ENCODE peak calls at places on chromosomes 13 and 19, in eight cellular contexts. One of them, this sample, is unnamed.
A peak's percentile ranks its signal among the peaks of the same experiment; 100 is the strongest.

GRCh38 chr13:71998223-71998622 is 131.2 kb upstream of the DACH1 start:
- DNase-seq in esophagus squamous epithelium: no peak
- DNase-seq in AG09319: no peak
- DNase-seq in tibial artery: no peak
- DNase-seq in B cell: no peak
- DNase-seq in fibroblast of pulmonary artery: no peak
- DNase-seq in osteocyte: no peak
- DNase-seq in psoas muscle: no peak
- DNase-seq in this sample: no peak

GRCh38 chr13:37443538-37443937 is 155.0 kb downstream of the POSTN start:
- DNase-seq in B cell: no peak
- DNase-seq in AG09319: peak; percentile 24
- DNase-seq in osteocyte: no peak
- DNase-seq in psoas muscle: no peak
- DNase-seq in tibial artery: no peak
- DNase-seq in esophagus squamous epithelium: no peak
- DNase-seq in fibroblast of pulmonary artery: peak; percentile 83
- DNase-seq in this sample: no peak

GRCh38 chr13:108188260-108188659 is 27.1 kb downstream of the LIG4 start:
- DNase-seq in esophagus squamous epithelium: no peak
- DNase-seq in B cell: no peak
- DNase-seq in psoas muscle: no peak
- DNase-seq in osteocyte: no peak
- DNase-seq in fibroblast of pulmonary artery: no peak
- DNase-seq in AG09319: no peak
- DNase-seq in tibial artery: no peak
- DNase-seq in this sample: no peak

GRCh38 chr13:42996584-42996983 is 4.5 kb upstream of the EPSTI1 start:
- DNase-seq in osteocyte: no peak
- DNase-seq in AG09319: no peak
- DNase-seq in tibial artery: no peak
- DNase-seq in esophagus squamous epithelium: no peak
- DNase-seq in fibroblast of pulmonary artery: peak; percentile 93
- DNase-seq in psoas muscle: no peak
- DNase-seq in B cell: no peak
- DNase-seq in this sample: no peak

GRCh38 chr19:47272448-47273312 is 2.0 kb upstream of the INAFM1 start:
- DNase-seq in tibial artery: no peak
- DNase-seq in fibroblast of pulmonary artery: peak; percentile 21
- DNase-seq in AG09319: no peak
- DNase-seq in B cell: no peak
- DNase-seq in osteocyte: no peak
- DNase-seq in esophagus squamous epithelium: no peak
- DNase-seq in psoas muscle: no peak
- DNase-seq in this sample: no peak

GRCh38 chr19:10915511-10916091 is 12.8 kb downstream of the YIPF2 start:
- DNase-seq in B cell: no peak
- DNase-seq in fibroblast of pulmonary artery: peak; percentile 66
- DNase-seq in tibial artery: no peak
- DNase-seq in psoas muscle: peak; percentile 86
- DNase-seq in AG09319: peak; percentile 85
- DNase-seq in esophagus squamous epithelium: no peak
- DNase-seq in osteocyte: no peak
- DNase-seq in this sample: no peak

GRCh38 chr13:71254384-71254783 is 612.6 kb downstream of the DACH1 start:
- DNase-seq in psoas muscle: no peak
- DNase-seq in osteocyte: no peak
- DNase-seq in fibroblast of pulmonary artery: no peak
- DNase-seq in AG09319: no peak
- DNase-seq in esophagus squamous epithelium: no peak
- DNase-seq in tibial artery: no peak
- DNase-seq in B cell: no peak
- DNase-seq in this sample: no peak

GRCh38 chr19:56245062-56245740 is 27.3 kb upstream of the EDDM13 start:
- DNase-seq in psoas muscle: no peak
- DNase-seq in osteocyte: no peak
- DNase-seq in fibroblast of pulmonary artery: no peak
- DNase-seq in esophagus squamous epithelium: no peak
- DNase-seq in tibial artery: no peak
- DNase-seq in B cell: no peak
- DNase-seq in AG09319: no peak
- DNase-seq in this sample: no peak

GRCh38 chr13:98890186-98890585 is 87.7 kb downstream of the DOCK9 start:
- DNase-seq in psoas muscle: no peak
- DNase-seq in AG09319: no peak
- DNase-seq in B cell: no peak
- DNase-seq in osteocyte: no peak
- DNase-seq in tibial artery: no peak
- DNase-seq in fibroblast of pulmonary artery: peak; percentile 72
- DNase-seq in esophagus squamous epithelium: no peak
- DNase-seq in this sample: no peak

GRCh38 chr19:10643968-10644290 is 10.2 kb upstream of the ILF3 start:
- DNase-seq in tibial artery: no peak
- DNase-seq in psoas muscle: no peak
- DNase-seq in fibroblast of pulmonary artery: no peak
- DNase-seq in AG09319: no peak
- DNase-seq in osteocyte: no peak
- DNase-seq in B cell: no peak
- DNase-seq in esophagus squamous epithelium: no peak
- DNase-seq in this sample: no peak

DNA sequence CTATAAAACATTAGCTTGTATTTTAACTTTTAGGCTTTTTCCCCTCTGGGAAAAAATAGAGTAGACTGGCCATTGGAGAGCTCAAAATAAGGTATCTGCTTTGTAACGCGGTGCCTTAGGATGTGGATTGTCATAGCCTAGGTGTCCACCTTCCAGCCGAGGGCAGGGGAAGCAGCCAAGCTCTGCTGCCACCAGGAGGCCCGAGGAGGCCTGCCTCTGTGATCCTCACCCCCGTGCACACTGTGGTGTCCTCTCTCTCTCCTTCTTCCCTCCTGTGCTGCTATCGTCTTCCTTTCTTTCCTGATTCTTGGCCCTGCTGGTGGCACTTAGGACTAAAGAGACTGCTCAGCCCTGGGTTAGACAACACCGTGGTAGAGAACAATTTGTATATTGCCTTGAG is 11.3 kb downstream of the HNRNPM start:
- DNase-seq in psoas muscle: peak; percentile 61
- DNase-seq in B cell: no peak
- DNase-seq in AG09319: no peak
- DNase-seq in tibial artery: no peak
- DNase-seq in esophagus squamous epithelium: no peak
- DNase-seq in fibroblast of pulmonary artery: no peak
- DNase-seq in osteocyte: no peak
- DNase-seq in this sample: no peak
- TF ChIP-seq CTCF in psoas muscle: peak; percentile 29
- TF ChIP-seq CTCF in B cell: no peak
- TF ChIP-seq CTCF in AG09319: no peak
- TF ChIP-seq CTCF in tibial artery: no peak
- TF ChIP-seq CTCF in esophagus squamous epithelium: no peak
- TF ChIP-seq CTCF in fibroblast of pulmonary artery: peak; percentile 21
- TF ChIP-seq CTCF in osteocyte: peak; percentile 24
- TF ChIP-seq CTCF in this sample: peak; percentile 43

DNA sequence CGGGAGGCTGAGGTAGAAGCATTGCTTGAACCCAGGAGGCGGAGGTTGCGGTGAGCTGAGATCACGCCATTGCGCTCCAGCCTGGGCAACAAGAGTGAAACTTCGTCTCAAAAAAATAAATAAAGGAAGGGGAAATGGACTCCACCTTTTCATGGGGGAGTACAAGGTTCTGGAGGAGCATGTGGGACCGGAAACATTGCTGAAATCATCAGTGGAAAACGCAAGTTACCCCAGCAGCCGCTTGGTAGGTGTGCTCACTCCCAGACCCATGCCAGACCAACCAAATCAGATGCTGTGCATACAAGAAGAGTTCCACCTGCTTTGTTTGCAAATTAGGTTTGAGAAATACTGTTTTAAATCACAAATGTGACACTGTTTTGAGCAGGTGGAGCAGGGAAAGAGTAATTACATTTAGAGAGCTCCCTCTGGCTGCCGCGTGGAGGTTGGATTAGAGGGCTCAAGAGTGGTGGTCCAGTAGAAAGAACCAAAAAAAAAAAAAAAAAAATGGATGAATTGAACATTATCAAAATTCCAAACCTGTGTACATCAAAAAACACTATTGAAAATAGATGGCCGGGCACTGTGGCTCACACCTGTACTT is 4.9 kb downstream of the ERICH4 start:
- DNase-seq in tibial artery: no peak
- DNase-seq in AG09319: no peak
- DNase-seq in B cell: no peak
- DNase-seq in psoas muscle: no peak
- DNase-seq in osteocyte: no peak
- DNase-seq in fibroblast of pulmonary artery: no peak
- DNase-seq in esophagus squamous epithelium: no peak
- DNase-seq in this sample: no peak
- TF ChIP-seq CTCF in tibial artery: no peak
- TF ChIP-seq CTCF in AG09319: no peak
- TF ChIP-seq CTCF in B cell: no peak
- TF ChIP-seq CTCF in psoas muscle: no peak
- TF ChIP-seq CTCF in osteocyte: no peak
- TF ChIP-seq CTCF in fibroblast of pulmonary artery: peak; percentile 9
- TF ChIP-seq CTCF in esophagus squamous epithelium: no peak
- TF ChIP-seq CTCF in this sample: no peak

GRCh38 chr19:23439623-23440022 is 44.4 kb upstream of the ZNF91 start:
- DNase-seq in psoas muscle: no peak
- DNase-seq in tibial artery: no peak
- DNase-seq in B cell: no peak
- DNase-seq in AG09319: no peak
- DNase-seq in esophagus squamous epithelium: no peak
- DNase-seq in fibroblast of pulmonary artery: no peak
- DNase-seq in osteocyte: no peak
- DNase-seq in this sample: no peak
- TF ChIP-seq CTCF in psoas muscle: peak; percentile 9
- TF ChIP-seq CTCF in tibial artery: no peak
- TF ChIP-seq CTCF in B cell: peak; percentile 26
- TF ChIP-seq CTCF in AG09319: no peak
- TF ChIP-seq CTCF in esophagus squamous epithelium: no peak
- TF ChIP-seq CTCF in fibroblast of pulmonary artery: peak; percentile 27
- TF ChIP-seq CTCF in osteocyte: peak; percentile 12
- TF ChIP-seq CTCF in this sample: peak; percentile 37

GRCh38 chr13:34730966-34731365 is 211.1 kb upstream of the NBEA start:
- DNase-seq in psoas muscle: no peak
- DNase-seq in tibial artery: no peak
- DNase-seq in fibroblast of pulmonary artery: no peak
- DNase-seq in osteocyte: no peak
- DNase-seq in AG09319: no peak
- DNase-seq in B cell: no peak
- DNase-seq in esophagus squamous epithelium: no peak
- DNase-seq in this sample: no peak
- TF ChIP-seq CTCF in psoas muscle: no peak
- TF ChIP-seq CTCF in tibial artery: no peak
- TF ChIP-seq CTCF in fibroblast of pulmonary artery: no peak
- TF ChIP-seq CTCF in osteocyte: no peak
- TF ChIP-seq CTCF in AG09319: no peak
- TF ChIP-seq CTCF in B cell: no peak
- TF ChIP-seq CTCF in esophagus squamous epithelium: no peak
- TF ChIP-seq CTCF in this sample: no peak

DNA sequence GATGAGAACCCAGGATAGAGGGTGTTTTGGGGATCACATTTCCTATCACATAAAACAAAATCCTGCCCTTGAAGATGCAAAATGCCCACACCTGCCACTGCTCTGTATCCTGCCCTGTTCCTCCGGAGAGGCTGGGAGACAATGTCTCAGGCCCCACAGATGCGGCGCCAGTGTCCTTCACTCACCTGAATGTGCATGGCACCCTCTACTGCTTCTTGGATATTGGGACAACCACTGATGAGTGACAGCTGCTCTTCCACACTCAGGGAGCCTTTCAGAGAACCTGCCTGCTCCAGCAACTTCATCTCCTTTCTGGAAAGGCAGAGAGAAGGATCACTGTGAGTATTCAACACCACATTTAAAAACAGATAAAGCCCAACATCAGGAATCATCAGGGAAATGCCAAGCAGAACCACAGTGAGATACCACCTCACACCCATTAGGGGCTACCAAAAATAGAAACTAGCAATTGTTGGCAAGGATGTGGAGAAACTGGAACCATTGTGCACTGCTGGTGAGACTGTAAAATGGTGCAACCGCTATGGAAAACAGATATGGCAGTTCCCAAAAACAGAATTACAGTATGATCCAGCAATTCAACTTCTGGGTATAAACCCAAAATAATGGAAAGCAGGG is 36.4 kb downstream of the CRYL1 start:
- DNase-seq in esophagus squamous epithelium: no peak
- DNase-seq in psoas muscle: no peak
- DNase-seq in tibial artery: no peak
- DNase-seq in osteocyte: no peak
- DNase-seq in fibroblast of pulmonary artery: no peak
- DNase-seq in AG09319: no peak
- DNase-seq in B cell: peak; percentile 46
- DNase-seq in this sample: no peak
- TF ChIP-seq CTCF in esophagus squamous epithelium: no peak
- TF ChIP-seq CTCF in psoas muscle: peak; percentile 41
- TF ChIP-seq CTCF in tibial artery: no peak
- TF ChIP-seq CTCF in osteocyte: no peak
- TF ChIP-seq CTCF in fibroblast of pulmonary artery: no peak
- TF ChIP-seq CTCF in AG09319: no peak
- TF ChIP-seq CTCF in B cell: no peak
- TF ChIP-seq CTCF in this sample: no peak

DNA sequence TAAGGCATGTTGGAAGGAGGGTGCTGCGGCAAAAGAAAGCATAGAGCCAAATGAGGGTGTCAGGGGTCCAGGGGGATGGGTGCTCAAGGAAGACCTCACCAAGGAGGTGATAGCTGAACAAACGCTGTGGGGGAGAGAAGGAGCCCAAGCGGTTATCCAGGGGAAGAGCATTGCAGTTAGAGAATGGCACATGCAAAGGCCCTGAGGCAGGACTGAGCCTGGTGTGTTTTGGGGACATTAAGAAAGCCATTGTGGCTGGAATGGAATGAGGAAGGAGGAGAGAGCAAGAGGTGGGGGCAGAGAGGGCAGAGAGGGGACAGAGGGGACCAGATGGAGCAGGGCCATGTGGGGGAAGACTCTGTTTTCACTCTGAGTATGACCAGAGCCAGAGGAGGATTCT is 6.1 kb upstream of the MYH14 start:
- DNase-seq in osteocyte: no peak
- DNase-seq in psoas muscle: no peak
- DNase-seq in esophagus squamous epithelium: no peak
- DNase-seq in B cell: no peak
- DNase-seq in tibial artery: no peak
- DNase-seq in AG09319: no peak
- DNase-seq in fibroblast of pulmonary artery: no peak
- DNase-seq in this sample: no peak
- TF ChIP-seq CTCF in osteocyte: no peak
- TF ChIP-seq CTCF in psoas muscle: no peak
- TF ChIP-seq CTCF in esophagus squamous epithelium: no peak
- TF ChIP-seq CTCF in B cell: no peak
- TF ChIP-seq CTCF in tibial artery: no peak
- TF ChIP-seq CTCF in AG09319: no peak
- TF ChIP-seq CTCF in fibroblast of pulmonary artery: no peak
- TF ChIP-seq CTCF in this sample: no peak

GRCh38 chr13:105510363-105510762 is 1025.1 kb downstream of the EFNB2 start:
- DNase-seq in esophagus squamous epithelium: no peak
- DNase-seq in psoas muscle: no peak
- DNase-seq in AG09319: no peak
- DNase-seq in fibroblast of pulmonary artery: no peak
- DNase-seq in osteocyte: no peak
- DNase-seq in tibial artery: no peak
- DNase-seq in B cell: no peak
- DNase-seq in this sample: no peak

GRCh38 chr13:105518086-105518485 is 1017.4 kb downstream of the EFNB2 start:
- DNase-seq in B cell: no peak
- DNase-seq in tibial artery: no peak
- DNase-seq in psoas muscle: no peak
- DNase-seq in AG09319: no peak
- DNase-seq in osteocyte: no peak
- DNase-seq in fibroblast of pulmonary artery: peak; percentile 13
- DNase-seq in esophagus squamous epithelium: no peak
- DNase-seq in this sample: no peak

GRCh38 chr13:105513448-105513847 is 1022.0 kb downstream of the EFNB2 start:
- DNase-seq in AG09319: no peak
- DNase-seq in tibial artery: no peak
- DNase-seq in fibroblast of pulmonary artery: no peak
- DNase-seq in psoas muscle: no peak
- DNase-seq in osteocyte: no peak
- DNase-seq in esophagus squamous epithelium: no peak
- DNase-seq in B cell: no peak
- DNase-seq in this sample: no peak
- TF ChIP-seq CTCF in AG09319: no peak
- TF ChIP-seq CTCF in tibial artery: no peak
- TF ChIP-seq CTCF in fibroblast of pulmonary artery: no peak
- TF ChIP-seq CTCF in psoas muscle: no peak
- TF ChIP-seq CTCF in osteocyte: no peak
- TF ChIP-seq CTCF in esophagus squamous epithelium: no peak
- TF ChIP-seq CTCF in B cell: no peak
- TF ChIP-seq CTCF in this sample: no peak